ENCODE peak calls at places on chromosomes 7 and 10, in six cellular contexts. One of them, this sample, is unnamed.

GRCh38 chr7:98372993-98373392 is 27.9 kb downstream of the BAIAP2L1 start:
- DNase-seq in IMR-90: peak
- DNase-seq in neuronal stem cell: no peak
- DNase-seq in trophoblast cell: no peak
- DNase-seq in mesenchymal stem cell: peak
- DNase-seq in H1: no peak
- DNase-seq in this sample: no peak

GRCh38 chr7:119482209-119482608 is 790.8 kb upstream of the KCND2 start:
- DNase-seq in IMR-90: no peak
- DNase-seq in neuronal stem cell: peak
- DNase-seq in trophoblast cell: no peak
- DNase-seq in mesenchymal stem cell: peak
- DNase-seq in H1: peak
- DNase-seq in this sample: peak

GRCh38 chr10:76082956-76083355 is 651.5 kb downstream of the LRMDA start:
- DNase-seq in IMR-90: peak
- DNase-seq in neuronal stem cell: peak
- DNase-seq in trophoblast cell: no peak
- DNase-seq in mesenchymal stem cell: peak
- DNase-seq in H1: peak
- DNase-seq in this sample: peak

GRCh38 chr10:75226656-75227055 is 9.1 kb downstream of the COMTD1 start:
- DNase-seq in IMR-90: no peak
- DNase-seq in neuronal stem cell: peak
- DNase-seq in trophoblast cell: no peak
- DNase-seq in mesenchymal stem cell: no peak
- DNase-seq in H1: no peak
- DNase-seq in this sample: no peak

GRCh38 chr7:23043441-23043840 is 29.5 kb upstream of the HYCC1 start:
- DNase-seq in IMR-90: no peak
- DNase-seq in neuronal stem cell: no peak
- DNase-seq in trophoblast cell: no peak
- DNase-seq in mesenchymal stem cell: no peak
- DNase-seq in H1: no peak
- DNase-seq in this sample: no peak

GRCh38 chr10:114544045-114544659 is 113.9 kb downstream of the ABLIM1 start:
- DNase-seq in IMR-90: no peak
- DNase-seq in neuronal stem cell: no peak
- DNase-seq in trophoblast cell: no peak
- DNase-seq in mesenchymal stem cell: no peak
- DNase-seq in H1: no peak
- DNase-seq in this sample: no peak

GRCh38 chr10:103181244-103181643 is 11.8 kb downstream of the NT5C2 start:
- DNase-seq in IMR-90: no peak
- DNase-seq in neuronal stem cell: no peak
- DNase-seq in trophoblast cell: no peak
- DNase-seq in mesenchymal stem cell: no peak
- DNase-seq in H1: no peak
- DNase-seq in this sample: no peak

GRCh38 chr7:131959106-131959812 is 402.8 kb upstream of the PODXL start:
- DNase-seq in IMR-90: no peak
- DNase-seq in neuronal stem cell: no peak
- DNase-seq in trophoblast cell: no peak
- DNase-seq in mesenchymal stem cell: no peak
- DNase-seq in H1: no peak
- DNase-seq in this sample: no peak

GRCh38 chr7:985915-986741 is 3.1 kb downstream of the CYP2W1 start:
- DNase-seq in IMR-90: peak
- DNase-seq in neuronal stem cell: no peak
- DNase-seq in trophoblast cell: peak
- DNase-seq in mesenchymal stem cell: peak
- DNase-seq in H1: no peak
- DNase-seq in this sample: no peak

GRCh38 chr7:92944633-92945032 is 108.3 kb upstream of the CDK6 start:
- DNase-seq in IMR-90: peak
- DNase-seq in neuronal stem cell: no peak
- DNase-seq in trophoblast cell: no peak
- DNase-seq in mesenchymal stem cell: no peak
- DNase-seq in H1: no peak
- DNase-seq in this sample: no peak

GRCh38 chr10:58299580-58299979 is 30.6 kb downstream of the CISD1 start:
- DNase-seq in IMR-90: peak
- DNase-seq in neuronal stem cell: peak
- DNase-seq in trophoblast cell: peak
- DNase-seq in mesenchymal stem cell: peak
- DNase-seq in H1: peak
- DNase-seq in this sample: peak

GRCh38 chr10:97274828-97275227 is 17.6 kb downstream of the ARHGAP19 start:
- DNase-seq in IMR-90: no peak
- DNase-seq in neuronal stem cell: no peak
- DNase-seq in trophoblast cell: no peak
- DNase-seq in mesenchymal stem cell: no peak
- DNase-seq in H1: no peak
- DNase-seq in this sample: no peak

GRCh38 chr10:78774999-78775711 is 293.6 kb upstream of the ZMIZ1 start:
- DNase-seq in IMR-90: peak
- DNase-seq in neuronal stem cell: no peak
- DNase-seq in trophoblast cell: no peak
- DNase-seq in mesenchymal stem cell: peak
- DNase-seq in H1: no peak
- DNase-seq in this sample: no peak

GRCh38 chr7:129240119-129240815 is 15.4 kb downstream of the AHCYL2 start:
- DNase-seq in IMR-90: no peak
- DNase-seq in neuronal stem cell: no peak
- DNase-seq in trophoblast cell: no peak
- DNase-seq in mesenchymal stem cell: no peak
- DNase-seq in H1: no peak
- DNase-seq in this sample: no peak

GRCh38 chr10:95177429-95177828 is 16.6 kb upstream of the ACSM6 start:
- DNase-seq in IMR-90: no peak
- DNase-seq in neuronal stem cell: no peak
- DNase-seq in trophoblast cell: no peak
- DNase-seq in mesenchymal stem cell: no peak
- DNase-seq in H1: no peak
- DNase-seq in this sample: no peak
- H3K14ac ChIP-seq in IMR-90: no peak
- H3K14ac ChIP-seq in neuronal stem cell: no peak
- H3K14ac ChIP-seq in trophoblast cell: no peak
- H3K14ac ChIP-seq in mesenchymal stem cell: no peak
- H3K14ac ChIP-seq in H1: no peak
- H3K14ac ChIP-seq in this sample: no peak

DNA sequence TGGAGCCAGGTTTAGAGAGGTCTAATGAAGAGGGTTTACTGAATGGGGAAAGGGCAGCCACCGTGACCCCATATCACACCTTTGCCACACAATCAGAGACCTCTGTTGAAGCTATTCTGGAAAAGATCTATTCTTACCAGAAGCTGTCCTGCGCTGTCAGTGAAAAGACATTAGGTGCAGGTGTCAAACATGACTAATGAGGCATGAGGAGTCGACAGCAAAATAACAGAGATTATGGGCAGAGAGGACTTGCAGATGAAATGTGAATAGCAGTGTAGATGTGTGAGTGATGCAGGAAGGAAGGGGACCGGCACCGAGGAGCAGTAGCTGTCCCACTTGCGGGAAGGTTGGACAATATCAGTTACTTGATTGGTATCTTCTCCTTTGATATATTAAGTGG is 627.7 kb upstream of the GALNT17 start:
- DNase-seq in IMR-90: no peak
- DNase-seq in neuronal stem cell: no peak
- DNase-seq in trophoblast cell: no peak
- DNase-seq in mesenchymal stem cell: no peak
- DNase-seq in H1: no peak
- DNase-seq in this sample: no peak
- H3K14ac ChIP-seq in IMR-90: no peak
- H3K14ac ChIP-seq in neuronal stem cell: no peak
- H3K14ac ChIP-seq in trophoblast cell: no peak
- H3K14ac ChIP-seq in mesenchymal stem cell: no peak
- H3K14ac ChIP-seq in H1: no peak
- H3K14ac ChIP-seq in this sample: no peak

DNA sequence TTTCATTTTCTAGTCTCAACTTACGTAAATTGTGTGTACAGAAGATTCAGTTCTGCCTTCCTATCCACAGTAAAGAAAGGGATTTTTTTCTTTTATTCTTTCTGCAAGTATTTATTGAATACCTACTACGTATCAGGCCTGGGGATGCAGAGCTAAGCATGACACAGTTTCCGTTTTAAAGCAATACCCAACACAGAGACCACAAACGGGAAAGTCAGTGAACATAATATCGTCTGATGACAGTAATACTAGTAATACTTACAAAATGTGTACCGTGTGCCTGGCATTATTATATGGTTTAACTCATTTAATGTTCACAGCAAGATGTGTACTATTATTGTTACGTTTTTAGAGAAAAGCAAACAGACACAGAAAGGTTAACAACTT is 22.4 kb downstream of the REEP3 start:
- DNase-seq in IMR-90: no peak
- DNase-seq in neuronal stem cell: no peak
- DNase-seq in trophoblast cell: no peak
- DNase-seq in mesenchymal stem cell: no peak
- DNase-seq in H1: no peak
- DNase-seq in this sample: no peak
- H3K14ac ChIP-seq in IMR-90: no peak
- H3K14ac ChIP-seq in neuronal stem cell: no peak
- H3K14ac ChIP-seq in trophoblast cell: no peak
- H3K14ac ChIP-seq in mesenchymal stem cell: no peak
- H3K14ac ChIP-seq in H1: no peak
- H3K14ac ChIP-seq in this sample: no peak

GRCh38 chr7:102934670-102935069 is 21.9 kb downstream of the LRRC17 start:
- DNase-seq in IMR-90: no peak
- DNase-seq in neuronal stem cell: no peak
- DNase-seq in trophoblast cell: no peak
- DNase-seq in mesenchymal stem cell: no peak
- DNase-seq in H1: no peak
- DNase-seq in this sample: no peak
- H3K14ac ChIP-seq in IMR-90: peak
- H3K14ac ChIP-seq in neuronal stem cell: no peak
- H3K14ac ChIP-seq in trophoblast cell: no peak
- H3K14ac ChIP-seq in mesenchymal stem cell: no peak
- H3K14ac ChIP-seq in H1: no peak
- H3K14ac ChIP-seq in this sample: no peak

This sample was measured in H9.